ENCODE peak calls at places on chromosomes 13 and 19, in six cellular contexts. A is NCI-H1417 treated with DMSO at 0.1 percent for 48 hours; E is breast epithelium; B is DMS153; Z is stimulated activated CD4-positive, alpha-beta T cell treated with anti-CD3 and anti-CD28 coated beads, Interleukin-4, amount 100 ng/mL, for 4 hours; O is sigmoid colon. N is an unnamed sample.
A peak's percentile ranks its signal among the peaks of the same experiment; 100 is the strongest.

GRCh38 chr19:40639638-40639982 is 38.4 kb downstream of the LTBP4 start:
- DNase-seq in O (no peak), B (no peak), Z (no peak), E (no peak), A (no peak), N (no peak)

GRCh38 chr13:87147076-87147475 is 524.1 kb upstream of the SLITRK5 start:
- DNase-seq in A (no peak), Z (no peak), O (no peak), E (no peak), B (no peak), N (no peak)

GRCh38 chr13:52195052-52195837 is 35.8 kb upstream of the NEK3 start:
- DNase-seq in A (no peak), E (peak; percentile 78), Z (peak; percentile 42), O (peak; percentile 94), B (no peak), N (peak; percentile 82)

GRCh38 chr19:11047856-11048255 is 41.4 kb upstream of the LDLR start:
- DNase-seq in B (no peak), O (no peak), Z (no peak), E (no peak), A (no peak), N (no peak)

GRCh38 chr19:17243854-17244617 is 1.7 kb downstream of the NR2F6 start:
- DNase-seq in E (no peak), Z (no peak), B (no peak), A (no peak), O (no peak), N (peak; percentile 56)

GRCh38 chr13:75960538-75960994 is 324.4 kb downstream of the LMO7 start:
- DNase-seq in B (no peak), O (no peak), A (no peak), Z (no peak), E (no peak), N (no peak)

GRCh38 chr13:104376588-104376987 is 1310.4 kb upstream of the SLC10A2 start:
- DNase-seq in O (no peak), A (no peak), Z (no peak), B (no peak), E (no peak), N (no peak)

GRCh38 chr19:38239816-38240215 is 15.8 kb upstream of the DPF1 start:
- DNase-seq in Z (no peak), B (no peak), E (no peak), A (no peak), O (no peak), N (no peak)

GRCh38 chr13:75326173-75327131 is 155.5 kb downstream of the TBC1D4 start:
- DNase-seq in B (no peak), Z (peak; percentile 55), A (no peak), E (no peak), O (no peak), N (peak; percentile 11)

N was measured in EH.